ENCODE peak calls at places on chromosome 12, in ten cellular contexts. T, U, E, X, J, F, D, P, C and R are unnamed samples.

GRCh38 chr12:64544796-64545382 is 65.4 kb upstream of the RASSF3 start:
- DNase-seq in X (no peak), U (no peak), E (no peak), C (no peak), F (no peak), T (no peak), D (no peak), P (no peak), J (no peak), R (no peak)

GRCh38 chr12:114361992-114362391 is 44.0 kb downstream of the TBX5 start:
- DNase-seq in C (no peak), E (no peak), J (no peak), F (no peak), P (no peak), U (no peak), D (no peak), T (no peak), X (no peak), R (no peak)

GRCh38 chr12:123892853-123893252 is 79.8 kb downstream of the CCDC92 start:
- DNase-seq in P (no peak), D (no peak), F (no peak), E (no peak), T (no peak), J (no peak), U (no peak), X (no peak), C (no peak), R (no peak)

GRCh38 chr12:46874642-46875041 is 48.8 kb upstream of the SLC38A4 start:
- DNase-seq in D (no peak), P (no peak), E (no peak), T (no peak), U (no peak), J (peak; percentile 12), X (no peak), F (no peak), C (no peak), R (peak; percentile 33)

GRCh38 chr12:78534311-78534710 is 330.3 kb upstream of the SYT1 start:
- DNase-seq in C (no peak), D (no peak), E (no peak), F (no peak), T (no peak), J (no peak), X (no peak), P (no peak), U (no peak), R (no peak)

GRCh38 chr12:76810690-76811434 is 46.9 kb downstream of the ZDHHC17 start:
- DNase-seq in U (no peak), P (no peak), J (no peak), E (no peak), T (no peak), F (no peak), X (no peak), D (no peak), C (no peak), R (no peak)

GRCh38 chr12:116524964-116525379 is 34.2 kb upstream of the MAP1LC3B2 start:
- DNase-seq in F (no peak), E (no peak), D (no peak), C (no peak), P (no peak), X (no peak), T (no peak), U (no peak), J (peak; percentile 30), R (peak; percentile 28)

GRCh38 chr12:132245521-132246101 is 83.8 kb downstream of the GALNT9 start:
- DNase-seq in C (no peak), T (no peak), D (no peak), X (no peak), E (peak; percentile 40), U (no peak), F (no peak), P (no peak), J (no peak), R (no peak)

GRCh38 chr12:132018193-132018916 is 68.6 kb downstream of the EP400 start:
- DNase-seq in T (no peak), C (peak; percentile 21), E (peak; percentile 26), F (no peak), P (no peak), J (no peak), D (peak; percentile 15), U (no peak), X (no peak), R (no peak)

GRCh38 chr12:52360663-52361271 is 6.5 kb downstream of the KRT85 start:
- DNase-seq in D (no peak), E (no peak), P (peak; percentile 61), C (no peak), T (no peak), U (no peak), J (no peak), F (no peak), X (no peak), R (no peak)

GRCh38 chr12:66678640-66679268 is at the start of gene GRIP1:
- DNase-seq in P (no peak), D (no peak), C (no peak), J (no peak), U (no peak), E (no peak), T (peak; percentile 8), F (no peak), X (no peak), R (no peak)

GRCh38 chr12:11759894-11760293 is 110.4 kb downstream of the ETV6 start:
- DNase-seq in U (no peak), D (no peak), E (no peak), X (no peak), F (no peak), C (no peak), J (no peak), P (no peak), T (no peak), R (no peak)